ENCODE peak calls at places on chromosomes 3 and 15, in four cellular contexts. One of them, this sample, is unnamed.

GRCh38 chr15:52144656-52145055 is 32.1 kb upstream of the BCL2L10 start:
- DNase-seq in H1: no peak
- DNase-seq in K562: no peak
- DNase-seq in SK-N-SH: no peak
- DNase-seq in this sample: no peak

GRCh38 chr3:162437480-162437879 is 940.9 kb downstream of the OTOL1 start:
- DNase-seq in H1: no peak
- DNase-seq in K562: no peak
- DNase-seq in SK-N-SH: no peak
- DNase-seq in this sample: no peak

GRCh38 chr15:23416349-23417276 is 30.4 kb downstream of the GOLGA6L2 start:
- DNase-seq in H1: peak
- DNase-seq in K562: peak
- DNase-seq in SK-N-SH: peak
- DNase-seq in this sample: peak

GRCh38 chr3:51620543-51620942 is 50.5 kb upstream of the TEX264 start:
- DNase-seq in H1: no peak
- DNase-seq in K562: no peak
- DNase-seq in SK-N-SH: no peak
- DNase-seq in this sample: no peak

GRCh38 chr3:161270991-161271390 is 49.9 kb downstream of the NMD3 start:
- DNase-seq in H1: no peak
- DNase-seq in K562: no peak
- DNase-seq in SK-N-SH: no peak
- DNase-seq in this sample: no peak

GRCh38 chr3:157152438-157152837 is 7.5 kb downstream of the CCNL1 start:
- DNase-seq in H1: no peak
- DNase-seq in K562: no peak
- DNase-seq in SK-N-SH: no peak
- DNase-seq in this sample: no peak

GRCh38 chr3:127182848-127183714 is 9.8 kb upstream of the PRR23E start:
- DNase-seq in H1: peak
- DNase-seq in K562: no peak
- DNase-seq in SK-N-SH: no peak
- DNase-seq in this sample: peak

GRCh38 chr3:129435367-129435766 is 4.4 kb downstream of the MBD4 start:
- DNase-seq in H1: no peak
- DNase-seq in K562: no peak
- DNase-seq in SK-N-SH: no peak
- DNase-seq in this sample: no peak

GRCh38 chr3:118955914-118956556 is 78.6 kb downstream of the IGSF11 start:
- DNase-seq in H1: no peak
- DNase-seq in K562: no peak
- DNase-seq in SK-N-SH: no peak
- DNase-seq in this sample: no peak

GRCh38 chr15:69253156-69253555 is 45.6 kb upstream of the PAQR5 start:
- DNase-seq in H1: no peak
- DNase-seq in K562: no peak
- DNase-seq in SK-N-SH: peak
- DNase-seq in this sample: no peak

GRCh38 chr15:62564889-62565288 is 399.8 kb upstream of the C2CD4B start:
- DNase-seq in H1: no peak
- DNase-seq in K562: no peak
- DNase-seq in SK-N-SH: peak
- DNase-seq in this sample: no peak

GRCh38 chr3:105465251-105465853 is 98.6 kb downstream of the ALCAM start:
- DNase-seq in H1: no peak
- DNase-seq in K562: no peak
- DNase-seq in SK-N-SH: no peak
- DNase-seq in this sample: no peak

GRCh38 chr3:189123595-189124387 is 48.0 kb upstream of the TPRG1 start:
- DNase-seq in H1: no peak
- DNase-seq in K562: no peak
- DNase-seq in SK-N-SH: peak
- DNase-seq in this sample: no peak

GRCh38 chr3:66402596-66403267 is 98.1 kb downstream of the LRIG1 start:
- DNase-seq in H1: no peak
- DNase-seq in K562: no peak
- DNase-seq in SK-N-SH: no peak
- DNase-seq in this sample: no peak

GRCh38 chr3:132721479-132722164 is 587 bp downstream of the NPHP3 start:
- DNase-seq in H1: peak
- DNase-seq in K562: no peak
- DNase-seq in SK-N-SH: no peak
- DNase-seq in this sample: peak

GRCh38 chr3:183823963-183824362 is 1.4 kb downstream of the MAP6D1 start:
- DNase-seq in H1: no peak
- DNase-seq in K562: no peak
- DNase-seq in SK-N-SH: no peak
- DNase-seq in this sample: peak

GRCh38 chr3:23312866-23313265 is 109.7 kb downstream of the UBE2E2 start:
- DNase-seq in H1: no peak
- DNase-seq in K562: no peak
- DNase-seq in SK-N-SH: no peak
- DNase-seq in this sample: no peak

GRCh38 chr15:55282284-55282833 is 7.3 kb downstream of the RAB27A start:
- DNase-seq in H1: no peak
- DNase-seq in K562: peak
- DNase-seq in SK-N-SH: peak
- DNase-seq in this sample: no peak

GRCh38 chr3:65551945-65552344 is 486.8 kb downstream of the MAGI1 start:
- DNase-seq in H1: no peak
- DNase-seq in K562: no peak
- DNase-seq in SK-N-SH: no peak
- DNase-seq in this sample: no peak

GRCh38 chr3:139477710-139478640 is 1.7 kb upstream of the RBP2 start:
- DNase-seq in H1: peak
- DNase-seq in K562: no peak
- DNase-seq in SK-N-SH: no peak
- DNase-seq in this sample: no peak

GRCh38 chr3:156513619-156514018 is 41.3 kb downstream of the SSR3 start:
- DNase-seq in H1: no peak
- DNase-seq in K562: no peak
- DNase-seq in SK-N-SH: no peak
- DNase-seq in this sample: no peak

GRCh38 chr15:29925227-29926082 is 103.2 kb upstream of the TJP1 start:
- DNase-seq in H1: peak
- DNase-seq in K562: peak
- DNase-seq in SK-N-SH: peak
- DNase-seq in this sample: peak

GRCh38 chr3:30476373-30477082 is 129.9 kb upstream of the TGFBR2 start:
- DNase-seq in H1: no peak
- DNase-seq in K562: no peak
- DNase-seq in SK-N-SH: no peak
- DNase-seq in this sample: no peak

GRCh38 chr3:49386056-49386756 is 25.6 kb downstream of the RHOA start:
- DNase-seq in H1: no peak
- DNase-seq in K562: no peak
- DNase-seq in SK-N-SH: no peak
- DNase-seq in this sample: no peak
- TF ChIP-seq TEAD4 in H1: no peak
- TF ChIP-seq TEAD4 in K562: no peak
- TF ChIP-seq TEAD4 in SK-N-SH: no peak
- TF ChIP-seq TEAD4 in this sample: no peak

GRCh38 chr3:187641319-187641976 is 28.7 kb downstream of the SST start:
- DNase-seq in H1: no peak
- DNase-seq in K562: no peak
- DNase-seq in SK-N-SH: no peak
- DNase-seq in this sample: no peak

GRCh38 chr3:187640823-187641135 is 29.4 kb downstream of the SST start:
- DNase-seq in H1: no peak
- DNase-seq in K562: no peak
- DNase-seq in SK-N-SH: no peak
- DNase-seq in this sample: no peak

GRCh38 chr3:187639912-187640822 is 30.0 kb downstream of the SST start:
- DNase-seq in H1: no peak
- DNase-seq in K562: no peak
- DNase-seq in SK-N-SH: no peak
- DNase-seq in this sample: no peak

GRCh38 chr3:187646906-187647660 is 23.1 kb downstream of the SST start:
- DNase-seq in H1: no peak
- DNase-seq in K562: no peak
- DNase-seq in SK-N-SH: no peak
- DNase-seq in this sample: no peak

GRCh38 chr3:187642861-187643260 is 27.3 kb downstream of the SST start:
- DNase-seq in H1: no peak
- DNase-seq in K562: no peak
- DNase-seq in SK-N-SH: no peak
- DNase-seq in this sample: no peak
- TF ChIP-seq TEAD4 in H1: no peak
- TF ChIP-seq TEAD4 in K562: no peak
- TF ChIP-seq TEAD4 in SK-N-SH: no peak
- TF ChIP-seq TEAD4 in this sample: no peak

GRCh38 chr3:138461246-138461645 is 26.8 kb downstream of the ESYT3 start:
- DNase-seq in H1: peak
- DNase-seq in K562: no peak
- DNase-seq in SK-N-SH: no peak
- DNase-seq in this sample: no peak
- TF ChIP-seq TEAD4 in H1: no peak
- TF ChIP-seq TEAD4 in K562: no peak
- TF ChIP-seq TEAD4 in SK-N-SH: no peak
- TF ChIP-seq TEAD4 in this sample: no peak

DNA sequence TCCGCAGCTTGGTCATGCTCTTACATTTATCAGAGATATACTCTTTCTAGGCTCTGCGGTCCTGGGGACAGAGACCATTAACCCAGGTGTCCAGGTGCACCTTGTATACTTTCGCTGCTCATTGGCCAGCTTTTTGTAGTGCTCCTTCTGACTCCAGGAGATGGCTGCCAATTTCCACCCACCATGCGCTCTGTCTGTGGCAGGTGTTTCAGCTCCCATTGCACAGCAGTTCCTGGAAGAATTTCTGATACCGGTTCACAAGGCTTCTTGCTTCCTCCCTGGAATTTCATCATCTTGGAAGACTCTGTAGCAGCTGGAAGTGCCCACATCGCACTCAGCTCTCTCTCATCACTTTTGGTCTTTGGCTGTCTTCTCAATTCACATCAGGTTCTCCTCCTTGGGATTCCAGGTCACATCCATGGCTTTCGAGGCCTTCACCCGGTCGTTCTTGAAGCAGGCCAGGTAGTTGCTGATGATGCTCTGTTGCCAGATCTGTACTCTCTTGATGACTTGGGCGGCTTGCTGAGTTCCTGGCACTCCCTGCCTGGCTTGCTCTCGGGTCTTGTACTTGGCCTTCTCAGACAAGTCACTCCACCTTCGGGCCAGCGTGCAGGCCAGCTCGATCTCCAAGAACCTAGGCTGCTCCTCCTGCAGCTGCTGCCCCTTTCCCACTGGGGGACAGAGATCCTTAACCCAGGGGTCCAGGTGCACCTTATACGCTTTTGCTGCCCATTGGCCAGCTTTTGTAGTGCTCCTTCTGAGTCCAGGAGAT is 41.1 kb upstream of the ARL8B start:
- DNase-seq in H1: no peak
- DNase-seq in K562: no peak
- DNase-seq in SK-N-SH: no peak
- DNase-seq in this sample: no peak
- TF ChIP-seq TEAD4 in H1: no peak
- TF ChIP-seq TEAD4 in K562: no peak
- TF ChIP-seq TEAD4 in SK-N-SH: no peak
- TF ChIP-seq TEAD4 in this sample: no peak

GRCh38 chr15:41254560-41254959 is 23.5 kb downstream of the CHP1 start:
- DNase-seq in H1: no peak
- DNase-seq in K562: no peak
- DNase-seq in SK-N-SH: no peak
- DNase-seq in this sample: no peak
- TF ChIP-seq TEAD4 in H1: no peak
- TF ChIP-seq TEAD4 in K562: no peak
- TF ChIP-seq TEAD4 in SK-N-SH: no peak
- TF ChIP-seq TEAD4 in this sample: no peak

GRCh38 chr3:14252321-14253021 is 73.9 kb downstream of the LSM3 start:
- DNase-seq in H1: no peak
- DNase-seq in K562: no peak
- DNase-seq in SK-N-SH: no peak
- DNase-seq in this sample: no peak

GRCh38 chr3:14254812-14255702 is 76.4 kb downstream of the LSM3 start:
- DNase-seq in H1: no peak
- DNase-seq in K562: no peak
- DNase-seq in SK-N-SH: no peak
- DNase-seq in this sample: no peak

GRCh38 chr3:14256046-14256445 is 77.4 kb downstream of the LSM3 start:
- DNase-seq in H1: no peak
- DNase-seq in K562: no peak
- DNase-seq in SK-N-SH: no peak
- DNase-seq in this sample: no peak

GRCh38 chr3:14253983-14254382 is 75.4 kb downstream of the LSM3 start:
- DNase-seq in H1: no peak
- DNase-seq in K562: no peak
- DNase-seq in SK-N-SH: no peak
- DNase-seq in this sample: no peak

GRCh38 chr3:14253022-14253761 is 74.6 kb downstream of the LSM3 start:
- DNase-seq in H1: no peak
- DNase-seq in K562: no peak
- DNase-seq in SK-N-SH: no peak
- DNase-seq in this sample: no peak
- TF ChIP-seq TEAD4 in H1: no peak
- TF ChIP-seq TEAD4 in K562: no peak
- TF ChIP-seq TEAD4 in SK-N-SH: no peak
- TF ChIP-seq TEAD4 in this sample: no peak

GRCh38 chr15:73948396-73948795 is 22.1 kb downstream of the LOXL1 start:
- DNase-seq in H1: no peak
- DNase-seq in K562: no peak
- DNase-seq in SK-N-SH: no peak
- DNase-seq in this sample: no peak
- TF ChIP-seq TEAD4 in H1: no peak
- TF ChIP-seq TEAD4 in K562: no peak
- TF ChIP-seq TEAD4 in SK-N-SH: no peak
- TF ChIP-seq TEAD4 in this sample: no peak